ENCODE peak calls at places on chromosomes 11 and 22, in six cellular contexts. B is GM23338, G is SK-N-SH, C is HepG2, M is prostate gland, A is upper lobe of left lung. P is an unnamed sample.

GRCh38 chr11:30392221-30392784 is 69.4 kb downstream of the ARL14EP start:
- DNase-seq in B (no peak), A (no peak), M (no peak), C (no peak), G (no peak), P (no peak)

GRCh38 chr22:21865041-21865440 is 2.4 kb downstream of the MAPK1 start:
- DNase-seq in G (peak; percentile 54), A (peak; percentile 54), B (no peak), C (no peak), M (peak; percentile 24), P (no peak)

GRCh38 chr11:116707250-116707649 is 65.5 kb downstream of the BUD13 start:
- DNase-seq in B (peak; percentile 62), A (no peak), G (no peak), C (no peak), M (no peak), P (no peak)

GRCh38 chr11:19579957-19580356 is 132.7 kb upstream of the NAV2 start:
- DNase-seq in A (no peak), B (no peak), G (no peak), C (no peak), M (no peak), P (no peak)

GRCh38 chr11:108825381-108825780 is 160.5 kb downstream of the DDX10 start:
- DNase-seq in M (no peak), B (no peak), G (no peak), C (no peak), A (no peak), P (no peak)

GRCh38 chr22:17159504-17159951 is 451 bp upstream of the HDHD5 start:
- DNase-seq in G (no peak), A (peak; percentile 49), C (no peak), M (peak; percentile 47), B (peak; percentile 63), P (no peak)

GRCh38 chr11:104547996-104548661 is 350.1 kb downstream of the CASP12 start:
- DNase-seq in M (no peak), A (no peak), B (peak; percentile 55), C (no peak), G (no peak), P (no peak)

GRCh38 chr11:96317985-96318384 is 25.0 kb downstream of the MAML2 start:
- DNase-seq in M (no peak), B (no peak), A (no peak), G (no peak), C (no peak), P (no peak)

GRCh38 chr11:86151188-86152005 is 82.5 kb upstream of the PICALM start:
- DNase-seq in C (no peak), A (no peak), M (peak; percentile 23), G (no peak), B (no peak), P (no peak)

GRCh38 chr11:126082251-126083109 is 19.8 kb upstream of the CDON start:
- DNase-seq in M (no peak), A (no peak), B (peak; percentile 67), G (no peak), C (no peak), P (no peak)

GRCh38 chr11:17468094-17468493 is 8.6 kb downstream of the ABCC8 start:
- DNase-seq in M (no peak), A (no peak), G (no peak), B (no peak), C (no peak), P (no peak)
- TF ChIP-seq POLR2AphosphoS5 in M (no peak), A (no peak), G (no peak), B (no peak), C (no peak), P (no peak)

GRCh38 chr22:30290679-30291333 is 1.5 kb upstream of the CASTOR1 start:
- DNase-seq in C (peak; percentile 63), B (peak; percentile 41), A (peak; percentile 94), G (peak; percentile 67), M (peak; percentile 93), P (peak; percentile 87)
- TF ChIP-seq POLR2AphosphoS5 in C (no peak), B (no peak), A (peak; percentile 99), G (no peak), M (peak; percentile 97), P (peak; percentile 89)

GRCh38 chr22:46006379-46007002 is 29.5 kb upstream of the WNT7B start:
- DNase-seq in M (peak; percentile 85), A (peak; percentile 92), C (peak; percentile 79), B (peak; percentile 92), G (peak; percentile 96), P (peak; percentile 98)
- TF ChIP-seq POLR2AphosphoS5 in M (peak; percentile 59), A (no peak), C (no peak), B (no peak), G (no peak), P (peak; percentile 74)

GRCh38 chr11:127805771-127806170 is 781.6 kb downstream of the ETS1 start:
- DNase-seq in A (no peak), C (no peak), B (no peak), G (no peak), M (no peak), P (no peak)

GRCh38 chr11:127806486-127806885 is 780.9 kb downstream of the ETS1 start:
- DNase-seq in M (no peak), G (no peak), B (no peak), A (no peak), C (no peak), P (no peak)

GRCh38 chr11:127800989-127801688 is 786.2 kb downstream of the ETS1 start:
- DNase-seq in M (no peak), A (no peak), B (no peak), G (no peak), C (no peak), P (no peak)

DNA sequence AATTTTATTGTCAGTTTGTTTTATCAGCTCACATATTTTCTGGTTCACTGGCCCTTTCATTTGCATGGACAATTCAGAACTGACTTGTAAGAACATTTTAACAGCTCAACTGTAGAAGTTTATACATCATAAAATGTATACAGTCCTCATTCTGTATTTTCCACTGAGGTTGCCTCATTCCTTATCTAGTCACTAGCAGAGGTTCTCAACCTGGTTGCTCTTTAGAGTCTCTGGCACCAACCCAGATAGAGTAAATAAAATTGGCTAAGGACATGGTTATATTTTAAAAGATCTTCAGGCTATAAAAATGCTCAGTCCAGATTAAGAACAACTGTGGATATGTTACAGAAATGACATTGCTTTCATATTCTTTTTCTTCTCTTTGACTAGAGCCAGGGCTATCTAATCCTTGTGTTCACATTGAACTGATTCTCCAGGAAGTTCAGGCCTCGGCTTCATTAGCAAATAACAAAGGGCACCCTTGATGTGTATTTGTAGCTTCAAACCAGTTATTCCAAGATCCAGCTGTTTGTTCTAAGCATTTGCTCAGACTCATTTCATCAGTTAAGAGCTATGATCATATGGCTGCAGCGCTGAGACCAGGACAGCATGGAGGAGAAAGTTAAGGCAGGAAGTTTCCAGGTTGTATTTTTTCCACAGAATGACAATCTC is 782.4 kb downstream of the ETS1 start:
- DNase-seq in C (no peak), M (peak; percentile 17), B (no peak), G (no peak), A (no peak), P (no peak)
- TF ChIP-seq POLR2AphosphoS5 in C (no peak), M (peak; percentile 69), B (no peak), G (no peak), A (no peak), P (no peak)

DNA sequence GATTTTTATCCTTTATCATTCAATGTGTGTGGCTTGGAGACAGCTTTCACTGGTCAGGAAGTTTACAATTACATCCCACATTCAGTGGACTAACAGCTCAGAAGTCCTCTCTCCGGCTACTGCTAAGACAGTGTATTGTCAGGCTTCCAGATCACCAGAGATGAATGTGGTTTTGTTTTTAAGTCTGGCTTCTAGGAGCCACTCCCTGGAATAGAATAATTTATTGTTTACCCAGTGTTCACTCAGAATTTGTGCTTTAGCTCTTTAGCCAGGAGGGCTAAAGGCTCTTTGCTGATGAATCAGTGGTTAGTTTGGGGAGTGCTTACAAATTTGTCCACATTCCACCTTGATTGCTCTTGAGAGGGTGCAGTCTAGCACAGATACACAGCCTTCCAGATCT is 26.5 kb downstream of the TRIM77 start:
- DNase-seq in B (no peak), C (no peak), G (no peak), M (no peak), A (no peak), P (no peak)
- TF ChIP-seq POLR2AphosphoS5 in B (no peak), C (no peak), G (no peak), M (no peak), A (no peak), P (no peak)

DNA sequence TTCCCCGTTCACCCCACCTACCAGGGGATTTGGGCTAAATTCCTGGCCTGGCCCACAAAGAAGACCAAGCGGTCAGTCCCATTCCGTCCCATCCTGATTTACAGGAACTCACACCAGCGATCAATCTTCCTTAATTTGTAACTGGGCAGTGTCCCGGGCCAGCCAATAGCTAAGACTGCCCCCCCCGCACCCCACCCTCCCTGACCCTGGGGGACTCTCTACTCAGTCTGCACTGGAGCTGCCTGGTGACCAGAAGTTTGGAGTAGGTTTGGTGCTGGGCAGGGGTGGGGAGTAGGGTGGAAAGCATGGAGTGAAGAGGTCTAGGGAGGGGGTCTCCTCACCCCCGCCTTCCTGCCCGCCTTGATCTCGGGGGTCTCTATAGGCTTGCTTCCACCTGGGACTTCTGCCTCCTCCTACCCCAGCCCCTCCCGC is at the start of gene SERPING1:
- DNase-seq in G (no peak), M (peak; percentile 10), B (peak; percentile 66), C (no peak), A (peak; percentile 58), P (peak; percentile 72)
- TF ChIP-seq POLR2AphosphoS5 in G (no peak), M (no peak), B (peak; percentile 20), C (no peak), A (peak; percentile 53), P (peak; percentile 36)

GRCh38 chr11:67301313-67301921 is 1.9 kb upstream of the SSH3 start:
- DNase-seq in A (peak; percentile 21), C (no peak), G (no peak), M (no peak), B (no peak), P (peak; percentile 78)

GRCh38 chr11:67301951-67302516 is 1.3 kb upstream of the SSH3 start:
- DNase-seq in B (peak; percentile 83), M (peak; percentile 76), C (no peak), A (peak; percentile 78), G (no peak), P (peak; percentile 81)

GRCh38 chr11:67303989-67304411 is 670 bp downstream of the SSH3 start:
- DNase-seq in M (no peak), A (peak; percentile 59), C (no peak), G (peak; percentile 70), B (peak; percentile 33), P (peak; percentile 89)

GRCh38 chr11:67303132-67303988 is at the start of gene SSH3:
- DNase-seq in G (peak; percentile 89), C (peak; percentile 56), A (peak; percentile 96), M (peak; percentile 81), B (peak; percentile 92), P (peak; percentile 94)

GRCh38 chr11:67302571-67303131 is 679 bp upstream of the SSH3 start:
- DNase-seq in C (no peak), G (no peak), B (peak; percentile 85), M (no peak), A (peak; percentile 83), P (peak; percentile 89)
- TF ChIP-seq POLR2AphosphoS5 in C (no peak), G (no peak), B (peak; percentile 53), M (no peak), A (no peak), P (peak; percentile 66)

DNA sequence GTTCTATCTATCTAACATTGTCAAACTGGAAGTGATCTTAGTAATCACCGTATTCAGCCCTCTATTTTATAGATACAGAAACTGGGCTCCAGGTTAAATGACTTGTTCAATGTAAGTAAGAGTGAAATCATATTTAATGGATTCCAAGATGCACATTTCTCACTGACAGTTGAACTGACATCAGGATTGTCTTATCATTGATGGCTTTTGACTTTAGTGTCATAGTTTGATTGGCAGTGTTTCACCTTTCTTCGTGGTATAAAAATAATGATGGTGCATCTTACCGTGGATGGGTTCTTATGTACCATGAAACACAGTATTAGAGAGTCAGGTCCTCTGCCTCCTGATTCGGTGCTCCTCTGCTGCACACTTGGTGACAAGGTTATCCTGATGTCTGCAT is 123.1 kb downstream of the NCAM1 start:
- DNase-seq in C (no peak), A (no peak), G (no peak), M (no peak), B (no peak), P (no peak)
- TF ChIP-seq POLR2AphosphoS5 in C (no peak), A (no peak), G (no peak), M (no peak), B (no peak), P (no peak)